ENCODE peak calls at places on chromosomes 11 and 22, in seven cellular contexts. One of them, this sample, is unnamed.

GRCh38 chr22:24099661-24100060 is 81.6 kb upstream of the SUSD2 start:
- DNase-seq in uterus: peak; percentile 11
- DNase-seq in foreskin fibroblast: no peak
- DNase-seq in lower lobe of right lung: peak; percentile 11
- DNase-seq in fibroblast of mammary gland: no peak
- DNase-seq in ovary: no peak
- DNase-seq in prostate gland: no peak
- DNase-seq in this sample: no peak

GRCh38 chr11:132520199-132520598 is 1012.1 kb downstream of the OPCML start:
- DNase-seq in ovary: no peak
- DNase-seq in lower lobe of right lung: no peak
- DNase-seq in prostate gland: no peak
- DNase-seq in uterus: no peak
- DNase-seq in foreskin fibroblast: peak; percentile 7
- DNase-seq in fibroblast of mammary gland: no peak
- DNase-seq in this sample: no peak

GRCh38 chr11:131195801-131196517 is 174.5 kb upstream of the NTM start:
- DNase-seq in prostate gland: peak; percentile 62
- DNase-seq in ovary: peak; percentile 42
- DNase-seq in lower lobe of right lung: peak; percentile 61
- DNase-seq in foreskin fibroblast: peak; percentile 37
- DNase-seq in fibroblast of mammary gland: peak; percentile 17
- DNase-seq in uterus: peak; percentile 28
- DNase-seq in this sample: peak; percentile 56

GRCh38 chr11:45900916-45901617 is 6.0 kb downstream of the FREY1 start:
- DNase-seq in ovary: peak; percentile 54
- DNase-seq in foreskin fibroblast: peak; percentile 31
- DNase-seq in fibroblast of mammary gland: no peak
- DNase-seq in lower lobe of right lung: no peak
- DNase-seq in prostate gland: no peak
- DNase-seq in uterus: peak; percentile 61
- DNase-seq in this sample: no peak

GRCh38 chr11:76166314-76166713 is 40.0 kb downstream of the WNT11 start:
- DNase-seq in uterus: no peak
- DNase-seq in fibroblast of mammary gland: no peak
- DNase-seq in foreskin fibroblast: no peak
- DNase-seq in ovary: no peak
- DNase-seq in lower lobe of right lung: no peak
- DNase-seq in prostate gland: no peak
- DNase-seq in this sample: no peak

GRCh38 chr11:115199501-115199900 is 304.7 kb downstream of the CADM1 start:
- DNase-seq in foreskin fibroblast: peak; percentile 23
- DNase-seq in lower lobe of right lung: no peak
- DNase-seq in uterus: no peak
- DNase-seq in fibroblast of mammary gland: no peak
- DNase-seq in prostate gland: no peak
- DNase-seq in ovary: no peak
- DNase-seq in this sample: no peak

GRCh38 chr11:80873309-80873999 is 1432.6 kb upstream of the TENM4 start:
- DNase-seq in prostate gland: no peak
- DNase-seq in foreskin fibroblast: no peak
- DNase-seq in ovary: no peak
- DNase-seq in uterus: no peak
- DNase-seq in fibroblast of mammary gland: peak; percentile 34
- DNase-seq in lower lobe of right lung: no peak
- DNase-seq in this sample: peak; percentile 86

GRCh38 chr22:28175730-28176492 is 256.9 kb upstream of the PITPNB start:
- DNase-seq in prostate gland: no peak
- DNase-seq in foreskin fibroblast: no peak
- DNase-seq in uterus: no peak
- DNase-seq in ovary: no peak
- DNase-seq in fibroblast of mammary gland: no peak
- DNase-seq in lower lobe of right lung: no peak
- DNase-seq in this sample: no peak

GRCh38 chr22:43540570-43540969 is 128.8 kb downstream of the MPPED1 start:
- DNase-seq in lower lobe of right lung: no peak
- DNase-seq in prostate gland: no peak
- DNase-seq in uterus: no peak
- DNase-seq in fibroblast of mammary gland: no peak
- DNase-seq in ovary: no peak
- DNase-seq in foreskin fibroblast: no peak
- DNase-seq in this sample: no peak

GRCh38 chr11:36215688-36216050 is 73.6 kb downstream of the COMMD9 start:
- DNase-seq in ovary: no peak
- DNase-seq in uterus: no peak
- DNase-seq in prostate gland: no peak
- DNase-seq in foreskin fibroblast: no peak
- DNase-seq in lower lobe of right lung: no peak
- DNase-seq in fibroblast of mammary gland: no peak
- DNase-seq in this sample: no peak

GRCh38 chr22:47842119-47842518 is 1079.7 kb downstream of the TBC1D22A start:
- DNase-seq in ovary: no peak
- DNase-seq in fibroblast of mammary gland: no peak
- DNase-seq in lower lobe of right lung: no peak
- DNase-seq in prostate gland: no peak
- DNase-seq in foreskin fibroblast: no peak
- DNase-seq in uterus: no peak
- DNase-seq in this sample: no peak

GRCh38 chr22:29330753-29331152 is 15.3 kb upstream of the RASL10A start:
- DNase-seq in ovary: peak; percentile 84
- DNase-seq in fibroblast of mammary gland: peak; percentile 66
- DNase-seq in prostate gland: no peak
- DNase-seq in lower lobe of right lung: no peak
- DNase-seq in uterus: peak; percentile 83
- DNase-seq in foreskin fibroblast: peak; percentile 88
- DNase-seq in this sample: peak; percentile 79

GRCh38 chr11:29263971-29264682 is 752.7 kb downstream of the KCNA4 start:
- DNase-seq in fibroblast of mammary gland: no peak
- DNase-seq in uterus: no peak
- DNase-seq in prostate gland: no peak
- DNase-seq in ovary: no peak
- DNase-seq in lower lobe of right lung: no peak
- DNase-seq in foreskin fibroblast: peak; percentile 43
- DNase-seq in this sample: peak; percentile 58

GRCh38 chr11:129109701-129110100 is 82.4 kb downstream of the ARHGAP32 start:
- DNase-seq in prostate gland: no peak
- DNase-seq in foreskin fibroblast: no peak
- DNase-seq in ovary: no peak
- DNase-seq in lower lobe of right lung: no peak
- DNase-seq in uterus: no peak
- DNase-seq in fibroblast of mammary gland: no peak
- DNase-seq in this sample: no peak

GRCh38 chr22:39661842-39662676 is 91.5 kb downstream of the CACNA1I start:
- DNase-seq in uterus: no peak
- DNase-seq in prostate gland: no peak
- DNase-seq in fibroblast of mammary gland: no peak
- DNase-seq in foreskin fibroblast: no peak
- DNase-seq in ovary: no peak
- DNase-seq in lower lobe of right lung: no peak
- DNase-seq in this sample: no peak

GRCh38 chr11:47406896-47407745 is 1.3 kb upstream of the SLC39A13 start:
- DNase-seq in fibroblast of mammary gland: no peak
- DNase-seq in lower lobe of right lung: no peak
- DNase-seq in ovary: no peak
- DNase-seq in uterus: no peak
- DNase-seq in foreskin fibroblast: peak; percentile 52
- DNase-seq in prostate gland: no peak
- DNase-seq in this sample: peak; percentile 45

GRCh38 chr11:9951714-9952275 is 287.9 kb downstream of the SWAP70 start:
- DNase-seq in foreskin fibroblast: no peak
- DNase-seq in ovary: peak; percentile 46
- DNase-seq in uterus: peak; percentile 25
- DNase-seq in fibroblast of mammary gland: no peak
- DNase-seq in prostate gland: no peak
- DNase-seq in lower lobe of right lung: no peak
- DNase-seq in this sample: peak; percentile 71

GRCh38 chr11:104291646-104292045 is 127.7 kb upstream of the PDGFD start:
- DNase-seq in foreskin fibroblast: no peak
- DNase-seq in lower lobe of right lung: no peak
- DNase-seq in prostate gland: no peak
- DNase-seq in ovary: no peak
- DNase-seq in fibroblast of mammary gland: no peak
- DNase-seq in uterus: no peak
- DNase-seq in this sample: peak; percentile 12

GRCh38 chr11:5204787-5205186 is 4.3 kb upstream of the OR51V1 start:
- DNase-seq in ovary: no peak
- DNase-seq in fibroblast of mammary gland: peak; percentile 81
- DNase-seq in lower lobe of right lung: no peak
- DNase-seq in prostate gland: no peak
- DNase-seq in uterus: no peak
- DNase-seq in foreskin fibroblast: peak; percentile 87
- DNase-seq in this sample: peak; percentile 85

GRCh38 chr11:65430406-65431217 is 8.0 kb downstream of the NEAT1 start:
- DNase-seq in lower lobe of right lung: no peak
- DNase-seq in uterus: peak; percentile 3
- DNase-seq in foreskin fibroblast: peak; percentile 64
- DNase-seq in ovary: no peak
- DNase-seq in prostate gland: peak; percentile 16
- DNase-seq in fibroblast of mammary gland: peak; percentile 75
- DNase-seq in this sample: peak; percentile 76

GRCh38 chr11:118227865-118228785 is 3.3 kb upstream of the JAML start:
- DNase-seq in ovary: no peak
- DNase-seq in foreskin fibroblast: no peak
- DNase-seq in lower lobe of right lung: no peak
- DNase-seq in uterus: no peak
- DNase-seq in prostate gland: no peak
- DNase-seq in fibroblast of mammary gland: no peak
- DNase-seq in this sample: no peak

GRCh38 chr11:120523196-120523595 is 11.6 kb downstream of the GRIK4 start:
- DNase-seq in ovary: no peak
- DNase-seq in prostate gland: peak; percentile 36
- DNase-seq in uterus: no peak
- DNase-seq in foreskin fibroblast: no peak
- DNase-seq in fibroblast of mammary gland: no peak
- DNase-seq in lower lobe of right lung: peak; percentile 35
- DNase-seq in this sample: no peak

GRCh38 chr11:8779732-8780131 is 97.1 kb downstream of the RPL27A start:
- DNase-seq in fibroblast of mammary gland: no peak
- DNase-seq in foreskin fibroblast: no peak
- DNase-seq in lower lobe of right lung: no peak
- DNase-seq in prostate gland: no peak
- DNase-seq in ovary: no peak
- DNase-seq in uterus: no peak
- DNase-seq in this sample: no peak

GRCh38 chr22:39556970-39557811 is 13.4 kb upstream of the CACNA1I start:
- DNase-seq in prostate gland: no peak
- DNase-seq in foreskin fibroblast: peak; percentile 56
- DNase-seq in uterus: no peak
- DNase-seq in fibroblast of mammary gland: peak; percentile 6
- DNase-seq in ovary: no peak
- DNase-seq in lower lobe of right lung: no peak
- DNase-seq in this sample: peak; percentile 22

GRCh38 chr11:124915541-124916369 is 3.3 kb upstream of the HEPN1 start:
- DNase-seq in ovary: no peak
- DNase-seq in foreskin fibroblast: peak; percentile 84
- DNase-seq in prostate gland: no peak
- DNase-seq in uterus: no peak
- DNase-seq in lower lobe of right lung: no peak
- DNase-seq in fibroblast of mammary gland: peak; percentile 79
- DNase-seq in this sample: peak; percentile 79

GRCh38 chr11:84106560-84106959 is 820.4 kb upstream of the CCDC90B start:
- DNase-seq in foreskin fibroblast: no peak
- DNase-seq in uterus: no peak
- DNase-seq in lower lobe of right lung: no peak
- DNase-seq in ovary: no peak
- DNase-seq in prostate gland: no peak
- DNase-seq in fibroblast of mammary gland: no peak
- DNase-seq in this sample: no peak

GRCh38 chr11:111975076-111975806 is 38.1 kb downstream of the DIXDC1 start:
- DNase-seq in fibroblast of mammary gland: no peak
- DNase-seq in uterus: no peak
- DNase-seq in ovary: no peak
- DNase-seq in foreskin fibroblast: peak; percentile 36
- DNase-seq in lower lobe of right lung: no peak
- DNase-seq in prostate gland: no peak
- DNase-seq in this sample: no peak
- TF ChIP-seq CTCF in fibroblast of mammary gland: peak; percentile 20
- TF ChIP-seq CTCF in uterus: peak; percentile 22
- TF ChIP-seq CTCF in ovary: no peak
- TF ChIP-seq CTCF in foreskin fibroblast: peak; percentile 18
- TF ChIP-seq CTCF in lower lobe of right lung: peak; percentile 27
- TF ChIP-seq CTCF in prostate gland: peak; percentile 36
- TF ChIP-seq CTCF in this sample: peak; percentile 11

GRCh38 chr11:71452354-71453020 is 516 bp upstream of the NADSYN1 start:
- DNase-seq in prostate gland: peak; percentile 52
- DNase-seq in uterus: peak; percentile 42
- DNase-seq in fibroblast of mammary gland: peak; percentile 54
- DNase-seq in foreskin fibroblast: peak; percentile 75
- DNase-seq in lower lobe of right lung: peak; percentile 65
- DNase-seq in ovary: no peak
- DNase-seq in this sample: peak; percentile 63

GRCh38 chr11:71453021-71453910 is at the start of gene NADSYN1:
- DNase-seq in prostate gland: peak; percentile 96
- DNase-seq in lower lobe of right lung: peak; percentile 98
- DNase-seq in uterus: peak; percentile 98
- DNase-seq in fibroblast of mammary gland: peak; percentile 87
- DNase-seq in ovary: peak; percentile 98
- DNase-seq in foreskin fibroblast: peak; percentile 99
- DNase-seq in this sample: peak; percentile 93

GRCh38 chr11:71450507-71450906 is 2.3 kb upstream of the DHCR7 start:
- DNase-seq in fibroblast of mammary gland: no peak
- DNase-seq in foreskin fibroblast: no peak
- DNase-seq in uterus: no peak
- DNase-seq in prostate gland: no peak
- DNase-seq in ovary: no peak
- DNase-seq in lower lobe of right lung: no peak
- DNase-seq in this sample: no peak

GRCh38 chr11:71453911-71454304 is 905 bp downstream of the NADSYN1 start:
- DNase-seq in prostate gland: no peak
- DNase-seq in ovary: no peak
- DNase-seq in fibroblast of mammary gland: no peak
- DNase-seq in foreskin fibroblast: no peak
- DNase-seq in uterus: no peak
- DNase-seq in lower lobe of right lung: no peak
- DNase-seq in this sample: no peak

GRCh38 chr11:71451596-71452353 is 1.2 kb upstream of the NADSYN1 start:
- DNase-seq in foreskin fibroblast: no peak
- DNase-seq in uterus: no peak
- DNase-seq in ovary: no peak
- DNase-seq in lower lobe of right lung: no peak
- DNase-seq in fibroblast of mammary gland: no peak
- DNase-seq in prostate gland: no peak
- DNase-seq in this sample: no peak
- H3K4me3 ChIP-seq in foreskin fibroblast: peak overlapping the region; percentile 83
- H3K4me3 ChIP-seq in uterus: peak overlapping the region; percentile 98
- H3K4me3 ChIP-seq in ovary: peak overlapping the region; percentile 95
- H3K4me3 ChIP-seq in lower lobe of right lung: peak overlapping the region; percentile 98
- H3K4me3 ChIP-seq in fibroblast of mammary gland: peak overlapping the region; percentile 71
- H3K4me3 ChIP-seq in prostate gland: peak overlapping the region; percentile 58
- H3K4me3 ChIP-seq in this sample: no peak overlapping the region

GRCh38 chr11:11037162-11037732 is 179.4 kb upstream of the ZBED5 start:
- DNase-seq in fibroblast of mammary gland: no peak
- DNase-seq in lower lobe of right lung: no peak
- DNase-seq in ovary: no peak
- DNase-seq in prostate gland: no peak
- DNase-seq in foreskin fibroblast: no peak
- DNase-seq in uterus: no peak
- DNase-seq in this sample: no peak
- TF ChIP-seq CTCF in fibroblast of mammary gland: no peak
- TF ChIP-seq CTCF in lower lobe of right lung: no peak
- TF ChIP-seq CTCF in ovary: no peak
- TF ChIP-seq CTCF in prostate gland: no peak
- TF ChIP-seq CTCF in foreskin fibroblast: no peak
- TF ChIP-seq CTCF in uterus: no peak
- TF ChIP-seq CTCF in this sample: no peak

GRCh38 chr11:96013459-96014213 is 89.7 kb upstream of the MTMR2 start:
- DNase-seq in uterus: no peak
- DNase-seq in foreskin fibroblast: no peak
- DNase-seq in prostate gland: no peak
- DNase-seq in fibroblast of mammary gland: no peak
- DNase-seq in ovary: no peak
- DNase-seq in lower lobe of right lung: no peak
- DNase-seq in this sample: no peak
- H3K4me3 ChIP-seq in uterus: no peak overlapping the region
- H3K4me3 ChIP-seq in foreskin fibroblast: no peak overlapping the region
- H3K4me3 ChIP-seq in prostate gland: no peak overlapping the region
- H3K4me3 ChIP-seq in fibroblast of mammary gland: no peak overlapping the region
- H3K4me3 ChIP-seq in ovary: no peak overlapping the region
- H3K4me3 ChIP-seq in lower lobe of right lung: no peak overlapping the region
- H3K4me3 ChIP-seq in this sample: no peak overlapping the region

This sample was measured in cardiac fibroblast.